ENCODE peak calls at places on chromosomes 11 and 22, in six cellular contexts. One of them, this sample, is unnamed.

GRCh38 chr11:3855808-3856491 is 486 bp downstream of the STIM1 start:
- DNase-seq in CD4-positive, alpha-beta T cell: no peak
- DNase-seq in OCI-LY7: peak; percentile 65
- DNase-seq in GM06990: peak; percentile 64
- DNase-seq in stomach: peak; percentile 46
- DNase-seq in uterus: peak; percentile 39
- DNase-seq in this sample: no peak

GRCh38 chr11:2599561-2600189 is 100.1 kb downstream of the KCNQ1OT1 start:
- DNase-seq in CD4-positive, alpha-beta T cell: no peak
- DNase-seq in OCI-LY7: no peak
- DNase-seq in GM06990: no peak
- DNase-seq in stomach: no peak
- DNase-seq in uterus: peak; percentile 12
- DNase-seq in this sample: no peak

GRCh38 chr11:86551286-86551685 is 121.1 kb downstream of the ME3 start:
- DNase-seq in CD4-positive, alpha-beta T cell: no peak
- DNase-seq in OCI-LY7: no peak
- DNase-seq in GM06990: no peak
- DNase-seq in stomach: no peak
- DNase-seq in uterus: peak; percentile 59
- DNase-seq in this sample: no peak

GRCh38 chr11:106137061-106137460 is 59.6 kb downstream of the AASDHPPT start:
- DNase-seq in CD4-positive, alpha-beta T cell: no peak
- DNase-seq in OCI-LY7: no peak
- DNase-seq in GM06990: no peak
- DNase-seq in stomach: no peak
- DNase-seq in uterus: no peak
- DNase-seq in this sample: no peak

GRCh38 chr22:36398602-36399472 is 11.1 kb upstream of the MYH9 start:
- DNase-seq in CD4-positive, alpha-beta T cell: no peak
- DNase-seq in OCI-LY7: no peak
- DNase-seq in GM06990: no peak
- DNase-seq in stomach: no peak
- DNase-seq in uterus: no peak
- DNase-seq in this sample: no peak

GRCh38 chr11:67118059-67118766 is 850 bp upstream of the KDM2A start:
- DNase-seq in CD4-positive, alpha-beta T cell: peak; percentile 53
- DNase-seq in OCI-LY7: peak; percentile 48
- DNase-seq in GM06990: peak; percentile 70
- DNase-seq in stomach: peak; percentile 48
- DNase-seq in uterus: peak; percentile 51
- DNase-seq in this sample: peak; percentile 66

GRCh38 chr11:69387409-69387885 is 93.5 kb downstream of the MYEOV start:
- DNase-seq in CD4-positive, alpha-beta T cell: no peak
- DNase-seq in OCI-LY7: no peak
- DNase-seq in GM06990: no peak
- DNase-seq in stomach: no peak
- DNase-seq in uterus: no peak
- DNase-seq in this sample: no peak

GRCh38 chr11:123573291-123573690 is 81.1 kb downstream of the SCN3B start:
- DNase-seq in CD4-positive, alpha-beta T cell: no peak
- DNase-seq in OCI-LY7: no peak
- DNase-seq in GM06990: no peak
- DNase-seq in stomach: no peak
- DNase-seq in uterus: no peak
- DNase-seq in this sample: no peak

GRCh38 chr11:114738954-114739353 is 60.6 kb downstream of the NXPE2 start:
- DNase-seq in CD4-positive, alpha-beta T cell: no peak
- DNase-seq in OCI-LY7: peak; percentile 60
- DNase-seq in GM06990: peak; percentile 1
- DNase-seq in stomach: peak; percentile 51
- DNase-seq in uterus: no peak
- DNase-seq in this sample: no peak

GRCh38 chr22:36326178-36327161 is 61.3 kb downstream of the MYH9 start:
- DNase-seq in CD4-positive, alpha-beta T cell: no peak
- DNase-seq in OCI-LY7: no peak
- DNase-seq in GM06990: no peak
- DNase-seq in stomach: no peak
- DNase-seq in uterus: no peak
- DNase-seq in this sample: no peak

GRCh38 chr11:73070653-73071052 is 71.5 kb downstream of the FCHSD2 start:
- DNase-seq in CD4-positive, alpha-beta T cell: no peak
- DNase-seq in OCI-LY7: no peak
- DNase-seq in GM06990: no peak
- DNase-seq in stomach: no peak
- DNase-seq in uterus: no peak
- DNase-seq in this sample: no peak

GRCh38 chr22:38228873-38229740 is 27.3 kb downstream of the MAFF start:
- DNase-seq in CD4-positive, alpha-beta T cell: no peak
- DNase-seq in OCI-LY7: no peak
- DNase-seq in GM06990: no peak
- DNase-seq in stomach: peak; percentile 80
- DNase-seq in uterus: no peak
- DNase-seq in this sample: no peak

GRCh38 chr11:112212290-112212689 is 13.9 kb upstream of the PTS start:
- DNase-seq in CD4-positive, alpha-beta T cell: no peak
- DNase-seq in OCI-LY7: no peak
- DNase-seq in GM06990: no peak
- DNase-seq in stomach: no peak
- DNase-seq in uterus: no peak
- DNase-seq in this sample: no peak

GRCh38 chr11:99246199-99246598 is 225.4 kb downstream of the CNTN5 start:
- DNase-seq in CD4-positive, alpha-beta T cell: no peak
- DNase-seq in OCI-LY7: no peak
- DNase-seq in GM06990: no peak
- DNase-seq in stomach: no peak
- DNase-seq in uterus: no peak
- DNase-seq in this sample: no peak

GRCh38 chr11:76124905-76125566 is 81.3 kb downstream of the WNT11 start:
- DNase-seq in CD4-positive, alpha-beta T cell: no peak
- DNase-seq in OCI-LY7: peak; percentile 55
- DNase-seq in GM06990: peak; percentile 22
- DNase-seq in stomach: no peak
- DNase-seq in uterus: no peak
- DNase-seq in this sample: no peak

GRCh38 chr11:68383976-68384501 is 71.6 kb downstream of the LRP5 start:
- DNase-seq in CD4-positive, alpha-beta T cell: peak; percentile 49
- DNase-seq in OCI-LY7: peak; percentile 56
- DNase-seq in GM06990: no peak
- DNase-seq in stomach: peak; percentile 71
- DNase-seq in uterus: peak; percentile 72
- DNase-seq in this sample: peak; percentile 64

GRCh38 chr22:37137131-37137530 is 12.6 kb downstream of the IL2RB start:
- DNase-seq in CD4-positive, alpha-beta T cell: no peak
- DNase-seq in OCI-LY7: no peak
- DNase-seq in GM06990: no peak
- DNase-seq in stomach: no peak
- DNase-seq in uterus: no peak
- DNase-seq in this sample: no peak

GRCh38 chr22:41914611-41915034 is 251 bp downstream of the SHISA8 start:
- DNase-seq in CD4-positive, alpha-beta T cell: no peak
- DNase-seq in OCI-LY7: no peak
- DNase-seq in GM06990: no peak
- DNase-seq in stomach: no peak
- DNase-seq in uterus: no peak
- DNase-seq in this sample: no peak

GRCh38 chr22:41912338-41913039 is 2.4 kb downstream of the SHISA8 start:
- DNase-seq in CD4-positive, alpha-beta T cell: no peak
- DNase-seq in OCI-LY7: no peak
- DNase-seq in GM06990: peak; percentile 14
- DNase-seq in stomach: no peak
- DNase-seq in uterus: no peak
- DNase-seq in this sample: no peak

GRCh38 chr22:41913040-41913719 is 1.7 kb downstream of the SHISA8 start:
- DNase-seq in CD4-positive, alpha-beta T cell: no peak
- DNase-seq in OCI-LY7: no peak
- DNase-seq in GM06990: peak; percentile 17
- DNase-seq in stomach: no peak
- DNase-seq in uterus: no peak
- DNase-seq in this sample: no peak

GRCh38 chr22:41915035-41915782 is at the start of gene SHISA8:
- DNase-seq in CD4-positive, alpha-beta T cell: peak; percentile 39
- DNase-seq in OCI-LY7: no peak
- DNase-seq in GM06990: peak; percentile 80
- DNase-seq in stomach: peak; percentile 67
- DNase-seq in uterus: no peak
- DNase-seq in this sample: peak; percentile 66

GRCh38 chr22:41913842-41914534 is 886 bp downstream of the SHISA8 start:
- DNase-seq in CD4-positive, alpha-beta T cell: no peak
- DNase-seq in OCI-LY7: no peak
- DNase-seq in GM06990: peak; percentile 38
- DNase-seq in stomach: no peak
- DNase-seq in uterus: no peak
- DNase-seq in this sample: no peak
- TF ChIP-seq CTCF in CD4-positive, alpha-beta T cell: no peak
- TF ChIP-seq CTCF in OCI-LY7: no peak
- TF ChIP-seq CTCF in GM06990: no peak
- TF ChIP-seq CTCF in stomach: no peak
- TF ChIP-seq CTCF in uterus: no peak
- TF ChIP-seq CTCF in this sample: no peak

DNA sequence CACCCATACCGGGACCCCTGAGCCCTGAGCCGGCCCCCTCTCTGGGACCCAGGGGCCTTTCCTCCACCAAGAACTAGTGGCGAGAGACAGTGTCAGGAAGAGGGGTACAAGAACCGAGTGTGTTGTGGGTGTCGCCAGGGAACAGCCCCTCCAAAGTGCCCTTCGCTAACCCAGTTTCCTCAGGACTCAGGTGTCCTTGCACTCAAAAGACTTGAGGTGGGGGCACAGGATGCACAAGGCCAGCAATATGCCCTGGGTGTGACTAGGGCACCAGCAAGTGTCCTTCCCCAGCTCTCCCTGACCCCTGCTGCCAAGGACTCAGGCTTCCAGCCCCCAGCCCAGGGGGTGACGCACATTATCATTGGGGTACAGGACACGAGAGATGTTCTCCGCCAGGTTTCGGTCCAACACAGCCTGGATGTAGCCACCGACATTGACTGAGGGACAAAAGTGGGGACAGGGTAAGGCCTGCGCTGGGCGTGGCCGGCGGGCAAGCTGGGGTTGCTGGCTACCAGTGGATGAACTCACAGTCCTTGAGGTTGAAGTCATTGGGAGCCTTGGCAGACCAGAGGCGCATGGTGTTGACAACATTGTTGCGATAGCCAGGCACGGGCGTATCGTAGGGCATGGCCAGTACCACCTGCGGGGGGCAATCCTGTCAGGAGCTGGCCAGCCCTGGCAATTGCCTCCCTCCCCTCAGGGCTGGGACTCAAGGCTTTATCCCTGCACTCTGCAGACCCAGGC is 4.7 kb downstream of the PYGM start:
- DNase-seq in CD4-positive, alpha-beta T cell: no peak
- DNase-seq in OCI-LY7: no peak
- DNase-seq in GM06990: no peak
- DNase-seq in stomach: no peak
- DNase-seq in uterus: no peak
- DNase-seq in this sample: no peak
- TF ChIP-seq CTCF in CD4-positive, alpha-beta T cell: no peak
- TF ChIP-seq CTCF in OCI-LY7: no peak
- TF ChIP-seq CTCF in GM06990: no peak
- TF ChIP-seq CTCF in stomach: no peak
- TF ChIP-seq CTCF in uterus: no peak
- TF ChIP-seq CTCF in this sample: no peak

GRCh38 chr11:119030329-119031047 is at the start of gene SLC37A4:
- DNase-seq in CD4-positive, alpha-beta T cell: peak; percentile 97
- DNase-seq in OCI-LY7: peak; percentile 99
- DNase-seq in GM06990: peak; percentile 99
- DNase-seq in stomach: peak; percentile 99
- DNase-seq in uterus: peak; percentile 98
- DNase-seq in this sample: peak; percentile 99
- TF ChIP-seq CTCF in CD4-positive, alpha-beta T cell: no peak
- TF ChIP-seq CTCF in OCI-LY7: no peak
- TF ChIP-seq CTCF in GM06990: peak; percentile 93
- TF ChIP-seq CTCF in stomach: peak; percentile 89
- TF ChIP-seq CTCF in uterus: peak; percentile 96
- TF ChIP-seq CTCF in this sample: no peak

GRCh38 chr11:62588966-62589637 is 2.2 kb downstream of the TUT1 start:
- DNase-seq in CD4-positive, alpha-beta T cell: no peak
- DNase-seq in OCI-LY7: no peak
- DNase-seq in GM06990: no peak
- DNase-seq in stomach: no peak
- DNase-seq in uterus: no peak
- DNase-seq in this sample: no peak
- TF ChIP-seq CTCF in CD4-positive, alpha-beta T cell: no peak
- TF ChIP-seq CTCF in OCI-LY7: peak; percentile 71
- TF ChIP-seq CTCF in GM06990: peak; percentile 36
- TF ChIP-seq CTCF in stomach: no peak
- TF ChIP-seq CTCF in uterus: no peak
- TF ChIP-seq CTCF in this sample: no peak

DNA sequence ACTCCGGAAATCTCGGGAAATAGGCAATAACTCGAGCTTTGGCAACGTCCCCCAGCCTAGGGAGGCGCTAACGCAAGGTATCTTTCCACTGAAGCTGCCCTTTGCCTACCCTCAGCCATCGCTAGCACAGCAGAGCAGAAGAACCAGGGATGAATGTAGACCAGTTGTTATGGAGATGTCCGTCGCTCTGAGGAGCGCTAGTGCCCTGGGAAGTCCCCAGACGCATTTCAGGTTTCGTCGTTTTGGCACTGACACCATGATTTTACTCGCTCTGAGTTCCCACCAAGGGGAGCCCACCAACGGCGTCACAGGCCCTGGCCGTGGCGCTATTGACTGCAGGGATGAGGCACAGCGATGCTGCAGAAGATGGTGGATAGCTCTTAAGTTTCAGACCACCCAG is 22.7 kb upstream of the BDNF start:
- DNase-seq in CD4-positive, alpha-beta T cell: no peak
- DNase-seq in OCI-LY7: no peak
- DNase-seq in GM06990: no peak
- DNase-seq in stomach: no peak
- DNase-seq in uterus: no peak
- DNase-seq in this sample: no peak
- TF ChIP-seq CTCF in CD4-positive, alpha-beta T cell: no peak
- TF ChIP-seq CTCF in OCI-LY7: no peak
- TF ChIP-seq CTCF in GM06990: no peak
- TF ChIP-seq CTCF in stomach: no peak
- TF ChIP-seq CTCF in uterus: no peak
- TF ChIP-seq CTCF in this sample: no peak

GRCh38 chr11:125931681-125932080 is 14.2 kb upstream of the VSIG10L2 start:
- DNase-seq in CD4-positive, alpha-beta T cell: no peak
- DNase-seq in OCI-LY7: no peak
- DNase-seq in GM06990: no peak
- DNase-seq in stomach: no peak
- DNase-seq in uterus: peak; percentile 70
- DNase-seq in this sample: no peak

GRCh38 chr11:125931116-125931515 is 14.7 kb upstream of the VSIG10L2 start:
- DNase-seq in CD4-positive, alpha-beta T cell: no peak
- DNase-seq in OCI-LY7: no peak
- DNase-seq in GM06990: no peak
- DNase-seq in stomach: no peak
- DNase-seq in uterus: no peak
- DNase-seq in this sample: no peak

GRCh38 chr11:125934473-125934872 is 11.4 kb upstream of the VSIG10L2 start:
- DNase-seq in CD4-positive, alpha-beta T cell: no peak
- DNase-seq in OCI-LY7: no peak
- DNase-seq in GM06990: no peak
- DNase-seq in stomach: no peak
- DNase-seq in uterus: no peak
- DNase-seq in this sample: no peak

GRCh38 chr11:125933030-125933813 is 12.6 kb upstream of the VSIG10L2 start:
- DNase-seq in CD4-positive, alpha-beta T cell: no peak
- DNase-seq in OCI-LY7: no peak
- DNase-seq in GM06990: no peak
- DNase-seq in stomach: peak; percentile 10
- DNase-seq in uterus: no peak
- DNase-seq in this sample: no peak

GRCh38 chr11:125932301-125932700 is 13.5 kb upstream of the VSIG10L2 start:
- DNase-seq in CD4-positive, alpha-beta T cell: no peak
- DNase-seq in OCI-LY7: no peak
- DNase-seq in GM06990: no peak
- DNase-seq in stomach: no peak
- DNase-seq in uterus: no peak
- DNase-seq in this sample: no peak
- TF ChIP-seq CTCF in CD4-positive, alpha-beta T cell: no peak
- TF ChIP-seq CTCF in OCI-LY7: no peak
- TF ChIP-seq CTCF in GM06990: no peak
- TF ChIP-seq CTCF in stomach: no peak
- TF ChIP-seq CTCF in uterus: no peak
- TF ChIP-seq CTCF in this sample: no peak

This sample was measured in activated B cell treated with CpG ODN at 0.5 μM for 24 hours.